ENCODE peak calls at places on chromosomes 3 and 15, in four cellular contexts. I is endothelial cell; X is dorsolateral prefrontal cortex; W is CD8-positive, alpha-beta T cell. D is an unnamed sample.

GRCh38 chr15:52481915-52482314 is 46.8 kb downstream of the MYO5A start:
- DNase-seq in I (no peak), X (no peak), W (peak; percentile 53), D (no peak)

GRCh38 chr3:14278799-14279705 is 100.4 kb downstream of the LSM3 start:
- DNase-seq in I (no peak), X (no peak), W (no peak), D (no peak)

GRCh38 chr3:177282028-177282655 is 84.9 kb upstream of the TBL1XR1 start:
- DNase-seq in I (no peak), X (no peak), W (no peak), D (no peak)

GRCh38 chr3:45664558-45664957 is 24.6 kb upstream of the SACM1L start:
- DNase-seq in I (no peak), X (no peak), W (peak; percentile 76), D (peak; percentile 25)

GRCh38 chr3:138197545-138197944 is 10.4 kb downstream of the ARMC8 start:
- DNase-seq in I (no peak), X (no peak), W (no peak), D (no peak)

GRCh38 chr3:66376568-66376967 is 124.3 kb downstream of the LRIG1 start:
- DNase-seq in I (no peak), X (no peak), W (no peak), D (no peak)

GRCh38 chr3:126982522-126983175 is at the start of gene PLXNA1:
- DNase-seq in I (peak; percentile 80), X (peak; percentile 74), W (peak; percentile 83), D (peak; percentile 92)

GRCh38 chr15:55530861-55531313 is 22.9 kb upstream of the DNAAF4 start:
- DNase-seq in I (no peak), X (no peak), W (no peak), D (no peak)

GRCh38 chr3:123401836-123402530 is 46.9 kb downstream of the ADCY5 start:
- DNase-seq in I (no peak), X (no peak), W (no peak), D (no peak)

GRCh38 chr3:151265866-151266265 is 12.5 kb downstream of the P2RY14 start:
- DNase-seq in I (no peak), X (no peak), W (no peak), D (peak; percentile 44)

GRCh38 chr3:16247282-16248058 is 17.3 kb downstream of the DPH3 start:
- DNase-seq in I (peak; percentile 83), X (peak; percentile 86), W (peak; percentile 76), D (peak; percentile 43)

GRCh38 chr3:16884084-16884747 is 539 bp upstream of the PLCL2 start:
- DNase-seq in I (peak; percentile 91), X (no peak), W (peak; percentile 72), D (peak; percentile 76)

GRCh38 chr3:39158138-39158715 is 4.8 kb upstream of the CSRNP1 start:
- DNase-seq in I (no peak), X (no peak), W (no peak), D (no peak)

GRCh38 chr3:162183440-162183839 is 686.8 kb downstream of the OTOL1 start:
- DNase-seq in I (no peak), X (no peak), W (no peak), D (no peak)

GRCh38 chr3:174016186-174016585 is 618.6 kb downstream of the NLGN1 start:
- DNase-seq in I (no peak), X (no peak), W (no peak), D (no peak)

GRCh38 chr3:37693791-37694194 is 167.9 kb upstream of the CTDSPL start:
- DNase-seq in I (no peak), X (no peak), W (no peak), D (no peak)

GRCh38 chr15:83198476-83198875 is 9.1 kb downstream of the HDGFL3 start:
- DNase-seq in I (no peak), X (no peak), W (no peak), D (no peak)

GRCh38 chr15:39692464-39693327 is 89.9 kb downstream of the FSIP1 start:
- DNase-seq in I (no peak), X (peak; percentile 59), W (no peak), D (no peak)

GRCh38 chr3:414063-414462 is 217.5 kb downstream of the CHL1 start:
- DNase-seq in I (no peak), X (no peak), W (no peak), D (no peak)

GRCh38 chr3:143594217-143594616 is 254.1 kb downstream of the SLC9A9 start:
- DNase-seq in I (no peak), X (no peak), W (no peak), D (no peak)

GRCh38 chr3:194851254-194851653 is 165.6 kb downstream of the FAM43A start:
- DNase-seq in I (no peak), X (no peak), W (no peak), D (no peak)

GRCh38 chr3:12352253-12352652 is 63.4 kb downstream of the PPARG start:
- DNase-seq in I (no peak), X (no peak), W (no peak), D (no peak)

GRCh38 chr3:196292281-196292923 is 4.9 kb upstream of the PCYT1A start:
- DNase-seq in I (no peak), X (no peak), W (no peak), D (no peak)
- TF ChIP-seq CTCF in I (no peak), X (no peak), W (no peak), D (no peak)

GRCh38 chr3:10334461-10334860 is 13.5 kb upstream of the SEC13 start:
- DNase-seq in I (peak; percentile 46), X (peak; percentile 69), W (no peak), D (no peak)
- TF ChIP-seq CTCF in I (peak; percentile 48), X (no peak), W (no peak), D (no peak)

DNA sequence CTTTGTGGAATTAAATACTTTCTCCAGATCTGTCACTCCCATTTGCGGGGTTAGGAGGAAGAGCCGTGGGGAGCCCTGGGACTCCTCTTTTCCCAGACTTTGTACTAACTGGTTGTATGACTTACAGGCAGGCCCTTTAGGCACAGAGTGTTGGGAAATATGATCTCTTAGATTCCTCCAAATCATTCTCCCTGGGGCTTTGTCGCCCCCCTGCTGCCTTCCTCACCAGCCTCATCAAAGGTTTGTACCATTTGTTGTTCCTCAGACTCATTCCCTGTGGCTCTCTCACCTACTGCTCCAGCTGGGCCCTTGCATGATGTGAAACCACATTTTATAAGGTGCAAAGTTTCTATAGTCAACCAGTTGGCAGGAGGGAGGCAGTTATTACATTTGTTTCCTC is 56.4 kb downstream of the CRYGS start:
- DNase-seq in I (no peak), X (no peak), W (no peak), D (no peak)
- TF ChIP-seq CTCF in I (no peak), X (no peak), W (no peak), D (no peak)

DNA sequence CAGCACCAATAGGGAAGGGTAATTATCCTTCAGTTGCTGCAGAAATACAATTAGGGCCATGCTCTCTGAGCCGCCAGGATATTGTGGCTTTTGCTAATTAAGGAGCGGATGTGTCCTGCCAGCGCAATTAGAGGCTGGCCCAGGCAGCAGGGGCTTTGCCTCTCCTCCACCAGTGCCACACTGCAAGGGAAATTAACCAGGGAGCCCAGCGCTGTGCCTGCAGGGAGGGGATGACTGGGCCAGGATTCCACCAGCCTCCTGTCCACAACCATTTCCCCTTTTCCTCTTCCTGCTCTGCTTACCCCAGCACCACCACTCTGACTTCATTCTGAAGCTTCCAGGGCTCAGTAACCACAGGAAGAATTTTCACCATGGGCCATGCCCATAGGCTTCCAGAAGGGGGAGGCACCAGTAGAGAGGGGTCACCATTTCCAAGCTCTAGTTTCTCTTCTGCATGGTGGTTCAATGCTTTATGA is 10.3 kb upstream of the AEN start:
- DNase-seq in I (peak; percentile 36), X (no peak), W (no peak), D (no peak)
- TF ChIP-seq CTCF in I (peak; percentile 31), X (no peak), W (no peak), D (no peak)